ENCODE peak calls at places on chromosomes 2 and 18, in eight cellular contexts. H, B, Q, G, S, P, L and O are unnamed samples.

GRCh38 chr2:112181571-112182290 is 43.5 kb downstream of the FBLN7 start:
- DNase-seq in H (no peak), B (peak; percentile 66), Q (no peak), G (peak; percentile 58), S (no peak), P (no peak), L (no peak), O (no peak)

GRCh38 chr2:42196403-42197267 is 27.5 kb downstream of the EML4 start:
- DNase-seq in H (peak; percentile 50), B (peak; percentile 39), Q (peak; percentile 92), G (peak; percentile 45), S (no peak), P (no peak), L (no peak), O (peak; percentile 68)

GRCh38 chr2:163709270-163709669 is 26.5 kb downstream of the FIGN start:
- DNase-seq in H (no peak), B (no peak), Q (no peak), G (no peak), S (no peak), P (no peak), L (no peak), O (no peak)

GRCh38 chr2:127608061-127609011 is 37.6 kb upstream of the GPR17 start:
- DNase-seq in H (no peak), B (no peak), Q (no peak), G (no peak), S (peak; percentile 60), P (no peak), L (peak; percentile 64), O (no peak)

GRCh38 chr2:98763209-98763951 is 32.4 kb upstream of the MGAT4A start:
- DNase-seq in H (no peak), B (no peak), Q (no peak), G (no peak), S (no peak), P (no peak), L (no peak), O (no peak)

GRCh38 chr2:171522057-171522803 is at the start of gene CYBRD1:
- DNase-seq in H (peak; percentile 82), B (peak; percentile 52), Q (peak; percentile 46), G (no peak), S (peak; percentile 72), P (peak; percentile 97), L (peak; percentile 95), O (peak; percentile 79)

GRCh38 chr2:25966531-25967265 is 15.6 kb downstream of the KIF3C start:
- DNase-seq in H (no peak), B (no peak), Q (no peak), G (no peak), S (no peak), P (no peak), L (no peak), O (no peak)

GRCh38 chr2:219038600-219038999 is 2.7 kb downstream of the CFAP65 start:
- DNase-seq in H (no peak), B (no peak), Q (no peak), G (no peak), S (no peak), P (no peak), L (peak; percentile 40), O (no peak)

GRCh38 chr18:65924878-65925277 is 174.1 kb downstream of the CDH7 start:
- DNase-seq in H (no peak), B (no peak), Q (no peak), G (no peak), S (no peak), P (no peak), L (no peak), O (no peak)

GRCh38 chr2:203722411-203722810 is 16.0 kb downstream of the CD28 start:
- DNase-seq in H (peak; percentile 34), B (no peak), Q (no peak), G (no peak), S (no peak), P (no peak), L (no peak), O (peak; percentile 12)

GRCh38 chr2:86297382-86298147 is 39.9 kb downstream of the REEP1 start:
- DNase-seq in H (no peak), B (peak; percentile 16), Q (peak; percentile 62), G (no peak), S (no peak), P (no peak), L (peak; percentile 37), O (no peak)

GRCh38 chr2:40746150-40746549 is 294.3 kb upstream of the SLC8A1 start:
- DNase-seq in H (no peak), B (no peak), Q (peak; percentile 56), G (no peak), S (no peak), P (no peak), L (no peak), O (peak; percentile 17)

GRCh38 chr2:230893881-230894781 is 29.4 kb downstream of the ITM2C start:
- DNase-seq in H (no peak), B (no peak), Q (no peak), G (no peak), S (no peak), P (peak; percentile 54), L (peak; percentile 47), O (no peak)

GRCh38 chr2:51003345-51004192 is 28.4 kb downstream of the NRXN1 start:
- DNase-seq in H (peak; percentile 10), B (no peak), Q (no peak), G (no peak), S (no peak), P (no peak), L (no peak), O (peak; percentile 23)

GRCh38 chr2:170965446-170966225 is 36.6 kb downstream of the GORASP2 start:
- DNase-seq in H (peak; percentile 51), B (no peak), Q (no peak), G (no peak), S (no peak), P (no peak), L (no peak), O (peak; percentile 68)

GRCh38 chr2:15009681-15010080 is 377.2 kb downstream of the LRATD1 start:
- DNase-seq in H (peak; percentile 30), B (no peak), Q (no peak), G (no peak), S (no peak), P (no peak), L (no peak), O (no peak)

GRCh38 chr2:106833248-106833647 is 52.7 kb downstream of the ST6GAL2 start:
- DNase-seq in H (no peak), B (no peak), Q (no peak), G (no peak), S (no peak), P (no peak), L (no peak), O (no peak)

GRCh38 chr2:43168016-43168369 is 58.4 kb downstream of the ZFP36L2 start:
- DNase-seq in H (no peak), B (no peak), Q (no peak), G (no peak), S (no peak), P (no peak), L (no peak), O (no peak)

GRCh38 chr2:77105008-77105407 is 417.2 kb downstream of the LRRTM4 start:
- DNase-seq in H (no peak), B (no peak), Q (no peak), G (no peak), S (no peak), P (no peak), L (no peak), O (no peak)

GRCh38 chr18:21194871-21195771 is 46.9 kb upstream of the GREB1L start:
- DNase-seq in H (peak; percentile 67), B (no peak), Q (peak; percentile 53), G (no peak), S (no peak), P (no peak), L (no peak), O (peak; percentile 56)

GRCh38 chr18:24567199-24567598 is 106.8 kb downstream of the HRH4 start:
- DNase-seq in H (peak; percentile 27), B (no peak), Q (no peak), G (no peak), S (no peak), P (no peak), L (no peak), O (no peak)

GRCh38 chr2:9565436-9566153 is 10.0 kb upstream of the ADAM17 start:
- DNase-seq in H (peak; percentile 96), B (no peak), Q (peak; percentile 87), G (no peak), S (no peak), P (peak; percentile 96), L (no peak), O (peak; percentile 98)

GRCh38 chr18:35039633-35040032 is 1.6 kb upstream of the MAPRE2 start:
- DNase-seq in H (no peak), B (no peak), Q (no peak), G (no peak), S (no peak), P (no peak), L (no peak), O (peak; percentile 40)

GRCh38 chr2:203948733-203949132 is 12.2 kb downstream of the ICOS start:
- DNase-seq in H (no peak), B (no peak), Q (peak; percentile 8), G (no peak), S (no peak), P (no peak), L (no peak), O (no peak)

GRCh38 chr2:101474752-101475384 is at the start of gene RFX8:
- DNase-seq in H (peak; percentile 100), B (peak; percentile 68), Q (no peak), G (no peak), S (no peak), P (no peak), L (no peak), O (no peak)

GRCh38 chr2:16745466-16745865 is 79.8 kb upstream of the CYRIA start:
- DNase-seq in H (no peak), B (peak; percentile 8), Q (no peak), G (no peak), S (no peak), P (no peak), L (no peak), O (no peak)

GRCh38 chr2:139123795-139124194 is 343.6 kb upstream of the NXPH2 start:
- DNase-seq in H (no peak), B (no peak), Q (no peak), G (no peak), S (no peak), P (no peak), L (no peak), O (no peak)

GRCh38 chr2:74747411-74748080 is 86.4 kb upstream of the HK2 start:
- DNase-seq in H (peak; percentile 89), B (no peak), Q (no peak), G (no peak), S (no peak), P (no peak), L (no peak), O (no peak)

GRCh38 chr2:176388886-176389285 is 119.6 kb downstream of the MTX2 start:
- DNase-seq in H (peak; percentile 22), B (no peak), Q (no peak), G (no peak), S (no peak), P (no peak), L (no peak), O (peak; percentile 14)

GRCh38 chr2:122635649-122636496 is 880.4 kb downstream of the TSN start:
- DNase-seq in H (peak; percentile 63), B (no peak), Q (peak; percentile 60), G (no peak), S (no peak), P (no peak), L (no peak), O (no peak)

GRCh38 chr2:156541229-156541628 is 105.0 kb downstream of the GPD2 start:
- DNase-seq in H (no peak), B (no peak), Q (no peak), G (no peak), S (no peak), P (no peak), L (no peak), O (no peak)

GRCh38 chr18:9737814-9738160 is 29.7 kb downstream of the RAB31 start:
- DNase-seq in H (no peak), B (no peak), Q (no peak), G (no peak), S (peak; percentile 72), P (no peak), L (no peak), O (peak; percentile 23)